ENCODE peak calls at places on chromosomes 16 and 17, in ten cellular contexts. One of them, this sample, is unnamed.

GRCh38 chr17:57586099-57586702 is 158.9 kb downstream of the CCDC182 start:
- DNase-seq in activated CD4-positive, alpha-beta T cell treated with anti-CD3 and anti-CD28 coated beads, Interleukin-2, amount 50 U/mL, for 1 hour: no peak
- DNase-seq in hepatic stellate cell: no peak
- DNase-seq in AG09309: no peak
- DNase-seq in AG10803: no peak
- DNase-seq in fibroblast of pulmonary artery: no peak
- DNase-seq in left colon: no peak
- DNase-seq in H7: no peak
- DNase-seq in cardiac fibroblast: no peak
- DNase-seq in activated CD8-positive, alpha-beta T cell treated with anti-CD3 and anti-CD28 coated beads for 36 hours: no peak
- DNase-seq in this sample: no peak

GRCh38 chr16:89549007-89549700 is 11.3 kb upstream of the RPL13 start:
- DNase-seq in activated CD4-positive, alpha-beta T cell treated with anti-CD3 and anti-CD28 coated beads, Interleukin-2, amount 50 U/mL, for 1 hour: peak; percentile 29
- DNase-seq in hepatic stellate cell: no peak
- DNase-seq in AG09309: no peak
- DNase-seq in AG10803: no peak
- DNase-seq in fibroblast of pulmonary artery: no peak
- DNase-seq in left colon: no peak
- DNase-seq in H7: no peak
- DNase-seq in cardiac fibroblast: no peak
- DNase-seq in activated CD8-positive, alpha-beta T cell treated with anti-CD3 and anti-CD28 coated beads for 36 hours: peak; percentile 46
- DNase-seq in this sample: no peak

GRCh38 chr17:7440113-7440822 is 956 bp downstream of the FGF11 start:
- DNase-seq in activated CD4-positive, alpha-beta T cell treated with anti-CD3 and anti-CD28 coated beads, Interleukin-2, amount 50 U/mL, for 1 hour: peak; percentile 12
- DNase-seq in hepatic stellate cell: peak; percentile 58
- DNase-seq in AG09309: no peak
- DNase-seq in AG10803: no peak
- DNase-seq in fibroblast of pulmonary artery: no peak
- DNase-seq in left colon: peak; percentile 68
- DNase-seq in H7: peak; percentile 91
- DNase-seq in cardiac fibroblast: peak; percentile 12
- DNase-seq in activated CD8-positive, alpha-beta T cell treated with anti-CD3 and anti-CD28 coated beads for 36 hours: peak; percentile 78
- DNase-seq in this sample: peak; percentile 83

GRCh38 chr16:13957197-13958078 is 37.5 kb downstream of the ERCC4 start:
- DNase-seq in activated CD4-positive, alpha-beta T cell treated with anti-CD3 and anti-CD28 coated beads, Interleukin-2, amount 50 U/mL, for 1 hour: no peak
- DNase-seq in hepatic stellate cell: peak; percentile 57
- DNase-seq in AG09309: peak; percentile 73
- DNase-seq in AG10803: peak; percentile 93
- DNase-seq in fibroblast of pulmonary artery: peak; percentile 87
- DNase-seq in left colon: peak; percentile 50
- DNase-seq in H7: no peak
- DNase-seq in cardiac fibroblast: peak; percentile 90
- DNase-seq in activated CD8-positive, alpha-beta T cell treated with anti-CD3 and anti-CD28 coated beads for 36 hours: peak; percentile 38
- DNase-seq in this sample: peak; percentile 52

GRCh38 chr16:67447508-67448076 is 16.7 kb downstream of the HSD11B2 start:
- DNase-seq in activated CD4-positive, alpha-beta T cell treated with anti-CD3 and anti-CD28 coated beads, Interleukin-2, amount 50 U/mL, for 1 hour: peak; percentile 51
- DNase-seq in hepatic stellate cell: peak; percentile 56
- DNase-seq in AG09309: no peak
- DNase-seq in AG10803: peak; percentile 49
- DNase-seq in fibroblast of pulmonary artery: peak; percentile 75
- DNase-seq in left colon: peak; percentile 80
- DNase-seq in H7: peak; percentile 87
- DNase-seq in cardiac fibroblast: peak; percentile 33
- DNase-seq in activated CD8-positive, alpha-beta T cell treated with anti-CD3 and anti-CD28 coated beads for 36 hours: peak; percentile 88
- DNase-seq in this sample: no peak

GRCh38 chr17:19629449-19629848 is 19.1 kb upstream of the ALDH3A2 start:
- DNase-seq in activated CD4-positive, alpha-beta T cell treated with anti-CD3 and anti-CD28 coated beads, Interleukin-2, amount 50 U/mL, for 1 hour: no peak
- DNase-seq in hepatic stellate cell: no peak
- DNase-seq in AG09309: no peak
- DNase-seq in AG10803: no peak
- DNase-seq in fibroblast of pulmonary artery: no peak
- DNase-seq in left colon: no peak
- DNase-seq in H7: no peak
- DNase-seq in cardiac fibroblast: no peak
- DNase-seq in activated CD8-positive, alpha-beta T cell treated with anti-CD3 and anti-CD28 coated beads for 36 hours: no peak
- DNase-seq in this sample: no peak

GRCh38 chr17:44001461-44001920 is 2.9 kb upstream of the NAGS start:
- DNase-seq in activated CD4-positive, alpha-beta T cell treated with anti-CD3 and anti-CD28 coated beads, Interleukin-2, amount 50 U/mL, for 1 hour: no peak
- DNase-seq in hepatic stellate cell: no peak
- DNase-seq in AG09309: no peak
- DNase-seq in AG10803: no peak
- DNase-seq in fibroblast of pulmonary artery: no peak
- DNase-seq in left colon: no peak
- DNase-seq in H7: no peak
- DNase-seq in cardiac fibroblast: no peak
- DNase-seq in activated CD8-positive, alpha-beta T cell treated with anti-CD3 and anti-CD28 coated beads for 36 hours: no peak
- DNase-seq in this sample: no peak

GRCh38 chr16:27748868-27749546 is 199.1 kb downstream of the KATNIP start:
- DNase-seq in activated CD4-positive, alpha-beta T cell treated with anti-CD3 and anti-CD28 coated beads, Interleukin-2, amount 50 U/mL, for 1 hour: peak; percentile 13
- DNase-seq in hepatic stellate cell: peak; percentile 67
- DNase-seq in AG09309: peak; percentile 66
- DNase-seq in AG10803: peak; percentile 88
- DNase-seq in fibroblast of pulmonary artery: peak; percentile 65
- DNase-seq in left colon: peak; percentile 66
- DNase-seq in H7: peak; percentile 93
- DNase-seq in cardiac fibroblast: peak; percentile 70
- DNase-seq in activated CD8-positive, alpha-beta T cell treated with anti-CD3 and anti-CD28 coated beads for 36 hours: peak; percentile 48
- DNase-seq in this sample: no peak

GRCh38 chr17:43515641-43516040 is 30.5 kb downstream of the ETV4 start:
- DNase-seq in activated CD4-positive, alpha-beta T cell treated with anti-CD3 and anti-CD28 coated beads, Interleukin-2, amount 50 U/mL, for 1 hour: no peak
- DNase-seq in hepatic stellate cell: no peak
- DNase-seq in AG09309: no peak
- DNase-seq in AG10803: peak; percentile 75
- DNase-seq in fibroblast of pulmonary artery: peak; percentile 23
- DNase-seq in left colon: no peak
- DNase-seq in H7: no peak
- DNase-seq in cardiac fibroblast: no peak
- DNase-seq in activated CD8-positive, alpha-beta T cell treated with anti-CD3 and anti-CD28 coated beads for 36 hours: no peak
- DNase-seq in this sample: no peak

GRCh38 chr16:83983491-83983890 is 15.4 kb downstream of the NECAB2 start:
- DNase-seq in activated CD4-positive, alpha-beta T cell treated with anti-CD3 and anti-CD28 coated beads, Interleukin-2, amount 50 U/mL, for 1 hour: no peak
- DNase-seq in hepatic stellate cell: no peak
- DNase-seq in AG09309: no peak
- DNase-seq in AG10803: no peak
- DNase-seq in fibroblast of pulmonary artery: no peak
- DNase-seq in left colon: no peak
- DNase-seq in H7: no peak
- DNase-seq in cardiac fibroblast: no peak
- DNase-seq in activated CD8-positive, alpha-beta T cell treated with anti-CD3 and anti-CD28 coated beads for 36 hours: no peak
- DNase-seq in this sample: no peak

GRCh38 chr16:47664653-47665325 is 203.7 kb downstream of the PHKB start:
- DNase-seq in activated CD4-positive, alpha-beta T cell treated with anti-CD3 and anti-CD28 coated beads, Interleukin-2, amount 50 U/mL, for 1 hour: no peak
- DNase-seq in hepatic stellate cell: no peak
- DNase-seq in AG09309: no peak
- DNase-seq in AG10803: no peak
- DNase-seq in fibroblast of pulmonary artery: no peak
- DNase-seq in left colon: peak; percentile 67
- DNase-seq in H7: no peak
- DNase-seq in cardiac fibroblast: no peak
- DNase-seq in activated CD8-positive, alpha-beta T cell treated with anti-CD3 and anti-CD28 coated beads for 36 hours: no peak
- DNase-seq in this sample: no peak

GRCh38 chr17:83086197-83086880 is 6.9 kb downstream of the METRNL start:
- DNase-seq in activated CD4-positive, alpha-beta T cell treated with anti-CD3 and anti-CD28 coated beads, Interleukin-2, amount 50 U/mL, for 1 hour: no peak
- DNase-seq in hepatic stellate cell: no peak
- DNase-seq in AG09309: no peak
- DNase-seq in AG10803: no peak
- DNase-seq in fibroblast of pulmonary artery: no peak
- DNase-seq in left colon: no peak
- DNase-seq in H7: no peak
- DNase-seq in cardiac fibroblast: no peak
- DNase-seq in activated CD8-positive, alpha-beta T cell treated with anti-CD3 and anti-CD28 coated beads for 36 hours: no peak
- DNase-seq in this sample: no peak

GRCh38 chr17:35242158-35242804 is 591 bp upstream of the SLFN5 start:
- DNase-seq in activated CD4-positive, alpha-beta T cell treated with anti-CD3 and anti-CD28 coated beads, Interleukin-2, amount 50 U/mL, for 1 hour: peak; percentile 81
- DNase-seq in hepatic stellate cell: peak; percentile 51
- DNase-seq in AG09309: no peak
- DNase-seq in AG10803: peak; percentile 46
- DNase-seq in fibroblast of pulmonary artery: peak; percentile 39
- DNase-seq in left colon: peak; percentile 79
- DNase-seq in H7: peak; percentile 93
- DNase-seq in cardiac fibroblast: peak; percentile 48
- DNase-seq in activated CD8-positive, alpha-beta T cell treated with anti-CD3 and anti-CD28 coated beads for 36 hours: peak; percentile 95
- DNase-seq in this sample: peak; percentile 79

GRCh38 chr17:28112199-28112995 is 69.9 kb downstream of the NLK start:
- DNase-seq in activated CD4-positive, alpha-beta T cell treated with anti-CD3 and anti-CD28 coated beads, Interleukin-2, amount 50 U/mL, for 1 hour: no peak
- DNase-seq in hepatic stellate cell: peak; percentile 13
- DNase-seq in AG09309: no peak
- DNase-seq in AG10803: peak; percentile 39
- DNase-seq in fibroblast of pulmonary artery: peak; percentile 53
- DNase-seq in left colon: no peak
- DNase-seq in H7: no peak
- DNase-seq in cardiac fibroblast: peak; percentile 50
- DNase-seq in activated CD8-positive, alpha-beta T cell treated with anti-CD3 and anti-CD28 coated beads for 36 hours: no peak
- DNase-seq in this sample: no peak

GRCh38 chr17:37490022-37490587 is 414 bp downstream of the DUSP14 start:
- DNase-seq in activated CD4-positive, alpha-beta T cell treated with anti-CD3 and anti-CD28 coated beads, Interleukin-2, amount 50 U/mL, for 1 hour: peak; percentile 69
- DNase-seq in hepatic stellate cell: peak; percentile 31
- DNase-seq in AG09309: no peak
- DNase-seq in AG10803: peak; percentile 56
- DNase-seq in fibroblast of pulmonary artery: peak; percentile 57
- DNase-seq in left colon: peak; percentile 75
- DNase-seq in H7: no peak
- DNase-seq in cardiac fibroblast: peak; percentile 57
- DNase-seq in activated CD8-positive, alpha-beta T cell treated with anti-CD3 and anti-CD28 coated beads for 36 hours: peak; percentile 87
- DNase-seq in this sample: peak; percentile 65

GRCh38 chr16:10031955-10032354 is 150.3 kb downstream of the GRIN2A start:
- DNase-seq in activated CD4-positive, alpha-beta T cell treated with anti-CD3 and anti-CD28 coated beads, Interleukin-2, amount 50 U/mL, for 1 hour: no peak
- DNase-seq in hepatic stellate cell: no peak
- DNase-seq in AG09309: no peak
- DNase-seq in AG10803: no peak
- DNase-seq in fibroblast of pulmonary artery: no peak
- DNase-seq in left colon: no peak
- DNase-seq in H7: no peak
- DNase-seq in cardiac fibroblast: no peak
- DNase-seq in activated CD8-positive, alpha-beta T cell treated with anti-CD3 and anti-CD28 coated beads for 36 hours: no peak
- DNase-seq in this sample: no peak

GRCh38 chr17:57521606-57522435 is 223.3 kb downstream of the CCDC182 start:
- DNase-seq in activated CD4-positive, alpha-beta T cell treated with anti-CD3 and anti-CD28 coated beads, Interleukin-2, amount 50 U/mL, for 1 hour: no peak
- DNase-seq in hepatic stellate cell: no peak
- DNase-seq in AG09309: no peak
- DNase-seq in AG10803: no peak
- DNase-seq in fibroblast of pulmonary artery: no peak
- DNase-seq in left colon: no peak
- DNase-seq in H7: no peak
- DNase-seq in cardiac fibroblast: no peak
- DNase-seq in activated CD8-positive, alpha-beta T cell treated with anti-CD3 and anti-CD28 coated beads for 36 hours: no peak
- DNase-seq in this sample: no peak

GRCh38 chr17:57195790-57196460 is 60.4 kb upstream of the MSI2 start:
- DNase-seq in activated CD4-positive, alpha-beta T cell treated with anti-CD3 and anti-CD28 coated beads, Interleukin-2, amount 50 U/mL, for 1 hour: no peak
- DNase-seq in hepatic stellate cell: no peak
- DNase-seq in AG09309: no peak
- DNase-seq in AG10803: no peak
- DNase-seq in fibroblast of pulmonary artery: no peak
- DNase-seq in left colon: no peak
- DNase-seq in H7: no peak
- DNase-seq in cardiac fibroblast: peak; percentile 24
- DNase-seq in activated CD8-positive, alpha-beta T cell treated with anti-CD3 and anti-CD28 coated beads for 36 hours: no peak
- DNase-seq in this sample: no peak